ENCODE peak calls at places on chromosome 11, in eight cellular contexts. R, A, B, E, T, D, Q and M are unnamed samples.

GRCh38 chr11:72848846-72849466 is 34.7 kb downstream of the ATG16L2 start:
- DNase-seq in R (no peak), A (peak; percentile 34), B (no peak), E (peak; percentile 22), T (peak; percentile 51), D (no peak), Q (no peak), M (no peak)

GRCh38 chr11:26993965-26994446 is at the start of gene FIBIN:
- DNase-seq in R (peak; percentile 14), A (no peak), B (peak; percentile 23), E (peak; percentile 34), T (peak; percentile 74), D (no peak), Q (peak; percentile 25), M (no peak)

GRCh38 chr11:46338988-46339666 is 8.1 kb upstream of the DGKZ start:
- DNase-seq in R (no peak), A (no peak), B (no peak), E (no peak), T (peak; percentile 73), D (no peak), Q (peak; percentile 33), M (no peak)

GRCh38 chr11:18383388-18384156 is 10.8 kb upstream of the LDHA start:
- DNase-seq in R (peak; percentile 95), A (peak; percentile 78), B (peak; percentile 76), E (peak; percentile 100), T (peak; percentile 69), D (peak; percentile 64), Q (peak; percentile 82), M (peak; percentile 66)

GRCh38 chr11:96827164-96827563 is 437.4 kb downstream of the JRKL start:
- DNase-seq in R (peak; percentile 17), A (no peak), B (peak; percentile 19), E (no peak), T (peak; percentile 61), D (no peak), Q (no peak), M (no peak)

GRCh38 chr11:31959711-31960110 is 131.2 kb upstream of the RCN1 start:
- DNase-seq in R (no peak), A (no peak), B (no peak), E (peak; percentile 43), T (no peak), D (no peak), Q (no peak), M (no peak)

GRCh38 chr11:100586346-100587101 is 100.6 kb upstream of the ARHGAP42 start:
- DNase-seq in R (no peak), A (no peak), B (no peak), E (no peak), T (no peak), D (no peak), Q (no peak), M (no peak)

GRCh38 chr11:102421262-102421661 is 31.3 kb downstream of the TMEM123 start:
- DNase-seq in R (no peak), A (peak; percentile 60), B (no peak), E (no peak), T (no peak), D (no peak), Q (no peak), M (no peak)

GRCh38 chr11:75313457-75314272 is 37.8 kb downstream of the ARRB1 start:
- DNase-seq in R (peak; percentile 43), A (no peak), B (peak; percentile 74), E (no peak), T (peak; percentile 27), D (no peak), Q (peak; percentile 74), M (no peak)

GRCh38 chr11:106717222-106717621 is 301.1 kb downstream of the GUCY1A2 start:
- DNase-seq in R (no peak), A (no peak), B (no peak), E (no peak), T (no peak), D (no peak), Q (no peak), M (no peak)

GRCh38 chr11:119324124-119324665 is 7.3 kb upstream of the MCAM start:
- DNase-seq in R (no peak), A (no peak), B (no peak), E (no peak), T (no peak), D (no peak), Q (no peak), M (no peak)
- H3K9me3 ChIP-seq in R (no peaks in the 10 kb centered on the region), A (no peaks in the 10 kb centered on the region), B (no peaks in the 10 kb centered on the region), E (no peaks in the 10 kb centered on the region), T (no peaks in the 10 kb centered on the region), D (no peaks in the 10 kb centered on the region), Q (no peaks in the 10 kb centered on the region), M (no peaks in the 10 kb centered on the region)

GRCh38 chr11:108203075-108203474 is 19.4 kb downstream of the NPAT start:
- DNase-seq in R (no peak), A (no peak), B (no peak), E (no peak), T (no peak), D (no peak), Q (no peak), M (no peak)

GRCh38 chr11:108204918-108205499 is 17.4 kb downstream of the NPAT start:
- DNase-seq in R (no peak), A (no peak), B (no peak), E (no peak), T (no peak), D (no peak), Q (no peak), M (no peak)

GRCh38 chr11:108206969-108207682 is 15.3 kb downstream of the NPAT start:
- DNase-seq in R (no peak), A (no peak), B (no peak), E (no peak), T (no peak), D (no peak), Q (no peak), M (no peak)

GRCh38 chr11:108206171-108206570 is 16.3 kb downstream of the NPAT start:
- DNase-seq in R (no peak), A (no peak), B (no peak), E (no peak), T (no peak), D (no peak), Q (peak; percentile 56), M (no peak)

DNA sequence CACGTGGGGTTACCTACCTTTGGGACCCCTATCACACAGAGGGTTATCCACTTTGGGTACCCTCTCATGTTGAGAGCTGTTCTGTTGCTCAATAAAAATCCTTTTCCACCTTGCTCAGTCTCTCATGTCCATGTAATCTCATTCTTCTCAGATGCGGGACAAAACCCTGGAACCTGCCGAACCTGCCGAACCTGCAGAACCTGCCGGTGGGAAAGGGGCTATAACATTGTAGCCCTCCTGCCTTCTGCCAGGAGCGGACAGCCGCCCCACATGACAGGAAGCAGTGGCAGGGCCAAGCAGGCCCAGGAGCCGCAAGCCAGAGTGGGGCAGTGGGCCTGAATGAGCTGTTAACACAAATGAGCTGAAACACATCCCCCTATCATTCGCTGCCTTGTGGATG is 18.1 kb downstream of the NPAT start:
- DNase-seq in R (no peak), A (no peak), B (no peak), E (no peak), T (no peak), D (no peak), Q (no peak), M (no peak)
- H3K9me3 ChIP-seq in R (no peaks in the 10 kb centered on the region), A (peaks cover 6% of the 10 kb centered on the region), B (no peaks in the 10 kb centered on the region), E (no peaks in the 10 kb centered on the region), T (no peaks in the 10 kb centered on the region), D (peaks cover 29% of the 10 kb centered on the region), Q (no peaks in the 10 kb centered on the region), M (peaks cover 8% of the 10 kb centered on the region)

GRCh38 chr11:50074161-50074560 is 41.5 kb downstream of the OR4C45 start:
- DNase-seq in R (no peak), A (no peak), B (no peak), E (no peak), T (no peak), D (no peak), Q (no peak), M (no peak)

GRCh38 chr11:50073113-50074105 is 40.7 kb downstream of the OR4C45 start:
- DNase-seq in R (no peak), A (no peak), B (no peak), E (no peak), T (no peak), D (no peak), Q (no peak), M (no peak)

GRCh38 chr11:50077526-50077925 is 44.9 kb downstream of the OR4C45 start:
- DNase-seq in R (no peak), A (no peak), B (no peak), E (no peak), T (no peak), D (no peak), Q (no peak), M (no peak)

GRCh38 chr11:50078001-50078400 is 45.3 kb downstream of the OR4C45 start:
- DNase-seq in R (no peak), A (no peak), B (no peak), E (no peak), T (no peak), D (no peak), Q (no peak), M (no peak)

GRCh38 chr11:50075856-50076255 is 43.2 kb downstream of the OR4C45 start:
- DNase-seq in R (no peak), A (no peak), B (no peak), E (no peak), T (no peak), D (no peak), Q (no peak), M (no peak)
- H3K9me3 ChIP-seq in R (no peaks in the 10 kb centered on the region), A (no peaks in the 10 kb centered on the region), B (no peaks in the 10 kb centered on the region), E (peaks cover 53% of the 10 kb centered on the region), T (no peaks in the 10 kb centered on the region), D (peaks cover 82% of the 10 kb centered on the region), Q (no peaks in the 10 kb centered on the region), M (no peaks in the 10 kb centered on the region)

DNA sequence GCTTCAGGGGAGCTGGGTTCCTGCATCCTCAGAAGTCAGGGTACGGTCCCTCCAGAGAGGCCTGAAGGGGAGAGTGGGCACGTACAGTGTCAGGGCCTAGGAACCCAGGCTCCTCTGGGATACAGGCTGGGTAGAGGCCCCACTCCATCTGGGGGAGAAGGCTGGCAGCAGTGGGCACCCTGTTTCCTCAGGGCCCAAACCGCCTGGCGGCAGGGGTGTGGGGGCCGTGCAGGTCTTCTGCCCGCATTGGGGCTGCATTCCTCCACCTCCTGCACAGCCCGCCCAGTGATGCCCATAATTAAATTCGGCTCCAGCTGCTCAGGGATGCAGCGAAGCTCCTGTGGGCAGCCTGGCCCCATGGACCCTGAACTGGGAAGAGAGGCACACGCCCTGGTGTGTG is 35.5 kb downstream of the KCNQ1OT1 start:
- DNase-seq in R (no peak), A (no peak), B (no peak), E (no peak), T (no peak), D (no peak), Q (no peak), M (no peak)
- H3K9me3 ChIP-seq in R (no peaks in the 10 kb centered on the region), A (no peaks in the 10 kb centered on the region), B (no peaks in the 10 kb centered on the region), E (peaks cover 16% of the 10 kb centered on the region), T (peaks cover 8% of the 10 kb centered on the region), D (peaks cover 52% of the 10 kb centered on the region), Q (peaks cover 14% of the 10 kb centered on the region), M (no peaks in the 10 kb centered on the region)

DNA sequence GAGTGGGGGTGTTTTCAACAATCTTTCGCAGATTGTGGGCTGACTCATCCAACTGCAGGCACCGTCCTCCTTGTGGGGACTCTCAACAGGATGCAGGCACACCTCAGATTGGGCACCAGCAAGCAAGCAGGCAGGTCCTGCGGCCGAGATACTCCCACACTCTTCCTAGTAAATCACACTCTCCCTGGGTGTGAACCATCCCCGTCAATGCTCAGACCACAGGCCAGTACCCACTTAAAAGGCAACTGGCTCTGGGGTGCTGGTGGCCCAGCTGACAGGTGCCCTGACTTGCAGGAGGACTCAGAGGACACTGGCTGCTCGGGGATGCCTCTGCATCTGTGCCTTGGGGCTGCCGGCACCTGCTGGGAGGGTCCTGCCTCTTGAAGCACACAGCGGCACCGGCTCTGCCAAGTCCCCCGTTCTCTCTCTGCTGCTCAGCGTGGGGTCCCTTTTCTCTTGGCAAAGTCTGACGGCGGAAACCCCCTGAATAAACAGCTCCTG is 282.5 kb downstream of the CTTN start:
- DNase-seq in R (no peak), A (no peak), B (no peak), E (no peak), T (no peak), D (no peak), Q (no peak), M (no peak)
- H3K9me3 ChIP-seq in R (no peaks in the 10 kb centered on the region), A (no peaks in the 10 kb centered on the region), B (no peaks in the 10 kb centered on the region), E (no peaks in the 10 kb centered on the region), T (no peaks in the 10 kb centered on the region), D (peaks cover 71% of the 10 kb centered on the region), Q (no peaks in the 10 kb centered on the region), M (no peaks in the 10 kb centered on the region)